ENCODE peak calls at places on chromosomes 7 and 10, in four cellular contexts. One of them, this sample, is unnamed. For H3K4me1, the result is how much of the 10 kb centered on the place peaks cover.

GRCh38 chr10:63217120-63217605 is 84.0 kb downstream of the NRBF2 start:
- DNase-seq in mesendoderm: peak
- DNase-seq in OCI-LY7: peak
- DNase-seq in cardiac muscle cell: peak
- DNase-seq in this sample: no peak

GRCh38 chr10:84076047-84076388 is 63.3 kb upstream of the GHITM start:
- DNase-seq in mesendoderm: peak
- DNase-seq in OCI-LY7: no peak
- DNase-seq in cardiac muscle cell: peak
- DNase-seq in this sample: no peak

GRCh38 chr10:103528551-103528950 is 35.0 kb downstream of the NEURL1 start:
- DNase-seq in mesendoderm: no peak
- DNase-seq in OCI-LY7: no peak
- DNase-seq in cardiac muscle cell: no peak
- DNase-seq in this sample: no peak

GRCh38 chr10:2989292-2989947 is 77.9 kb upstream of the PFKP start:
- DNase-seq in mesendoderm: no peak
- DNase-seq in OCI-LY7: no peak
- DNase-seq in cardiac muscle cell: no peak
- DNase-seq in this sample: no peak

GRCh38 chr10:14686356-14686755 is 88.3 kb downstream of the FAM107B start:
- DNase-seq in mesendoderm: no peak
- DNase-seq in OCI-LY7: no peak
- DNase-seq in cardiac muscle cell: no peak
- DNase-seq in this sample: no peak

GRCh38 chr7:122887198-122887597 is 938 bp upstream of the CADPS2 start:
- DNase-seq in mesendoderm: peak
- DNase-seq in OCI-LY7: no peak
- DNase-seq in cardiac muscle cell: peak
- DNase-seq in this sample: no peak

GRCh38 chr7:105779856-105780815 is 96.3 kb downstream of the ATXN7L1 start:
- DNase-seq in mesendoderm: peak
- DNase-seq in OCI-LY7: no peak
- DNase-seq in cardiac muscle cell: no peak
- DNase-seq in this sample: no peak

GRCh38 chr7:141700291-141700847 is 1.6 kb downstream of the DENND11 start:
- DNase-seq in mesendoderm: no peak
- DNase-seq in OCI-LY7: no peak
- DNase-seq in cardiac muscle cell: no peak
- DNase-seq in this sample: no peak

GRCh38 chr10:23053036-23053435 is 42.3 kb upstream of the MSRB2 start:
- DNase-seq in mesendoderm: peak
- DNase-seq in OCI-LY7: no peak
- DNase-seq in cardiac muscle cell: peak
- DNase-seq in this sample: no peak

GRCh38 chr7:138890782-138891445 is 90.3 kb downstream of the KIAA1549 start:
- DNase-seq in mesendoderm: no peak
- DNase-seq in OCI-LY7: no peak
- DNase-seq in cardiac muscle cell: peak
- DNase-seq in this sample: no peak

GRCh38 chr7:134520130-134520529 is 7.2 kb upstream of the AKR1B10 start:
- DNase-seq in mesendoderm: no peak
- DNase-seq in OCI-LY7: no peak
- DNase-seq in cardiac muscle cell: no peak
- DNase-seq in this sample: no peak

GRCh38 chr7:91288208-91288824 is 24.1 kb downstream of the FZD1 start:
- DNase-seq in mesendoderm: peak
- DNase-seq in OCI-LY7: peak
- DNase-seq in cardiac muscle cell: peak
- DNase-seq in this sample: no peak

GRCh38 chr7:134462337-134462925 is 3.5 kb upstream of the AKR1B1 start:
- DNase-seq in mesendoderm: peak
- DNase-seq in OCI-LY7: no peak
- DNase-seq in cardiac muscle cell: peak
- DNase-seq in this sample: no peak

GRCh38 chr7:64101943-64102655 is 56.9 kb downstream of the ZNF727 start:
- DNase-seq in mesendoderm: no peak
- DNase-seq in OCI-LY7: no peak
- DNase-seq in cardiac muscle cell: no peak
- DNase-seq in this sample: no peak

GRCh38 chr7:123417580-123417979 is 116.8 kb downstream of the IQUB start:
- DNase-seq in mesendoderm: peak
- DNase-seq in OCI-LY7: peak
- DNase-seq in cardiac muscle cell: no peak
- DNase-seq in this sample: no peak

GRCh38 chr10:131808370-131808930 is 92.4 kb upstream of the PPP2R2D start:
- DNase-seq in mesendoderm: no peak
- DNase-seq in OCI-LY7: no peak
- DNase-seq in cardiac muscle cell: no peak
- DNase-seq in this sample: no peak

GRCh38 chr7:81882086-81882485 is 112.2 kb upstream of the HGF start:
- DNase-seq in mesendoderm: no peak
- DNase-seq in OCI-LY7: no peak
- DNase-seq in cardiac muscle cell: peak
- DNase-seq in this sample: no peak

GRCh38 chr7:155227788-155228458 is 69.8 kb upstream of the INSIG1 start:
- DNase-seq in mesendoderm: no peak
- DNase-seq in OCI-LY7: no peak
- DNase-seq in cardiac muscle cell: no peak
- DNase-seq in this sample: no peak

GRCh38 chr7:105496501-105496900 is 25.6 kb downstream of the PUS7 start:
- DNase-seq in mesendoderm: no peak
- DNase-seq in OCI-LY7: no peak
- DNase-seq in cardiac muscle cell: peak
- DNase-seq in this sample: no peak

GRCh38 chr10:106565546-106565945 is 599.0 kb downstream of the SORCS1 start:
- DNase-seq in mesendoderm: no peak
- DNase-seq in OCI-LY7: no peak
- DNase-seq in cardiac muscle cell: peak
- DNase-seq in this sample: no peak

GRCh38 chr7:110065112-110065511 is 1025.8 kb upstream of the LRRN3 start:
- DNase-seq in mesendoderm: no peak
- DNase-seq in OCI-LY7: no peak
- DNase-seq in cardiac muscle cell: no peak
- DNase-seq in this sample: no peak

GRCh38 chr10:82968533-82968932 is 1093.5 kb downstream of the NRG3 start:
- DNase-seq in mesendoderm: no peak
- DNase-seq in OCI-LY7: no peak
- DNase-seq in cardiac muscle cell: no peak
- DNase-seq in this sample: no peak

GRCh38 chr7:69677054-69677847 is 79.0 kb downstream of the AUTS2 start:
- DNase-seq in mesendoderm: peak
- DNase-seq in OCI-LY7: peak
- DNase-seq in cardiac muscle cell: no peak
- DNase-seq in this sample: no peak

GRCh38 chr7:29285451-29285807 is 90.9 kb downstream of the CHN2 start:
- DNase-seq in mesendoderm: no peak
- DNase-seq in OCI-LY7: no peak
- DNase-seq in cardiac muscle cell: peak
- DNase-seq in this sample: no peak

GRCh38 chr10:80472234-80473095 is 18.4 kb downstream of the TSPAN14 start:
- DNase-seq in mesendoderm: no peak
- DNase-seq in OCI-LY7: peak
- DNase-seq in cardiac muscle cell: peak
- DNase-seq in this sample: no peak

GRCh38 chr7:155339474-155339873 is 41.8 kb downstream of the INSIG1 start:
- DNase-seq in mesendoderm: no peak
- DNase-seq in OCI-LY7: no peak
- DNase-seq in cardiac muscle cell: no peak
- DNase-seq in this sample: no peak

GRCh38 chr7:119270045-119270464 is 1002.9 kb upstream of the KCND2 start:
- DNase-seq in mesendoderm: peak
- DNase-seq in OCI-LY7: peak
- DNase-seq in cardiac muscle cell: peak
- DNase-seq in this sample: no peak

GRCh38 chr7:51014811-51015210 is 232.1 kb upstream of the GRB10 start:
- DNase-seq in mesendoderm: no peak
- DNase-seq in OCI-LY7: no peak
- DNase-seq in cardiac muscle cell: no peak
- DNase-seq in this sample: no peak

GRCh38 chr7:17009007-17009719 is 127.4 kb upstream of the AGR3 start:
- DNase-seq in mesendoderm: peak
- DNase-seq in OCI-LY7: no peak
- DNase-seq in cardiac muscle cell: peak
- DNase-seq in this sample: no peak

GRCh38 chr10:83678850-83679249 is 460.5 kb upstream of the GHITM start:
- DNase-seq in mesendoderm: no peak
- DNase-seq in OCI-LY7: no peak
- DNase-seq in cardiac muscle cell: no peak
- DNase-seq in this sample: no peak

GRCh38 chr7:99368750-99369389 is 5.7 kb upstream of the ARPC1B start:
- DNase-seq in mesendoderm: peak
- DNase-seq in OCI-LY7: no peak
- DNase-seq in cardiac muscle cell: no peak
- DNase-seq in this sample: no peak

GRCh38 chr10:103188853-103189252 is 4.2 kb downstream of the NT5C2 start:
- DNase-seq in mesendoderm: no peak
- DNase-seq in OCI-LY7: no peak
- DNase-seq in cardiac muscle cell: peak
- DNase-seq in this sample: no peak

GRCh38 chr7:123120286-123120685 is 79.5 kb downstream of the SLC13A1 start:
- DNase-seq in mesendoderm: no peak
- DNase-seq in OCI-LY7: no peak
- DNase-seq in cardiac muscle cell: peak
- DNase-seq in this sample: no peak

GRCh38 chr10:1486841-1487240 is 250.5 kb downstream of the ADARB2 start:
- DNase-seq in mesendoderm: no peak
- DNase-seq in OCI-LY7: no peak
- DNase-seq in cardiac muscle cell: no peak
- DNase-seq in this sample: no peak

GRCh38 chr10:1489801-1490200 is 247.5 kb downstream of the ADARB2 start:
- DNase-seq in mesendoderm: no peak
- DNase-seq in OCI-LY7: peak
- DNase-seq in cardiac muscle cell: no peak
- DNase-seq in this sample: no peak

GRCh38 chr10:1492641-1493040 is 244.7 kb downstream of the ADARB2 start:
- DNase-seq in mesendoderm: no peak
- DNase-seq in OCI-LY7: no peak
- DNase-seq in cardiac muscle cell: no peak
- DNase-seq in this sample: no peak

GRCh38 chr10:1487288-1487687 is 250.0 kb downstream of the ADARB2 start:
- DNase-seq in mesendoderm: no peak
- DNase-seq in OCI-LY7: no peak
- DNase-seq in cardiac muscle cell: no peak
- DNase-seq in this sample: no peak

GRCh38 chr10:1488970-1489548 is 248.3 kb downstream of the ADARB2 start:
- DNase-seq in mesendoderm: no peak
- DNase-seq in OCI-LY7: peak
- DNase-seq in cardiac muscle cell: no peak
- DNase-seq in this sample: no peak
- H3K4me1 ChIP-seq in mesendoderm: under half
- H3K4me1 ChIP-seq in OCI-LY7: half or more
- H3K4me1 ChIP-seq in cardiac muscle cell: under half
- H3K4me1 ChIP-seq in this sample: under half

GRCh38 chr7:80147543-80148376 is 13.1 kb downstream of the GNAI1 start:
- DNase-seq in mesendoderm: no peak
- DNase-seq in OCI-LY7: no peak
- DNase-seq in cardiac muscle cell: peak
- DNase-seq in this sample: no peak
- H3K4me3 ChIP-seq in mesendoderm: no peak
- H3K4me3 ChIP-seq in OCI-LY7: no peak
- H3K4me3 ChIP-seq in cardiac muscle cell: no peak
- H3K4me3 ChIP-seq in this sample: no peak

GRCh38 chr10:11742009-11742778 is at the start of gene ECHDC3:
- DNase-seq in mesendoderm: peak
- DNase-seq in OCI-LY7: no peak
- DNase-seq in cardiac muscle cell: peak
- DNase-seq in this sample: peak
- H3K4me1 ChIP-seq in mesendoderm: under half
- H3K4me1 ChIP-seq in OCI-LY7: under half
- H3K4me1 ChIP-seq in cardiac muscle cell: under half
- H3K4me1 ChIP-seq in this sample: under half

DNA sequence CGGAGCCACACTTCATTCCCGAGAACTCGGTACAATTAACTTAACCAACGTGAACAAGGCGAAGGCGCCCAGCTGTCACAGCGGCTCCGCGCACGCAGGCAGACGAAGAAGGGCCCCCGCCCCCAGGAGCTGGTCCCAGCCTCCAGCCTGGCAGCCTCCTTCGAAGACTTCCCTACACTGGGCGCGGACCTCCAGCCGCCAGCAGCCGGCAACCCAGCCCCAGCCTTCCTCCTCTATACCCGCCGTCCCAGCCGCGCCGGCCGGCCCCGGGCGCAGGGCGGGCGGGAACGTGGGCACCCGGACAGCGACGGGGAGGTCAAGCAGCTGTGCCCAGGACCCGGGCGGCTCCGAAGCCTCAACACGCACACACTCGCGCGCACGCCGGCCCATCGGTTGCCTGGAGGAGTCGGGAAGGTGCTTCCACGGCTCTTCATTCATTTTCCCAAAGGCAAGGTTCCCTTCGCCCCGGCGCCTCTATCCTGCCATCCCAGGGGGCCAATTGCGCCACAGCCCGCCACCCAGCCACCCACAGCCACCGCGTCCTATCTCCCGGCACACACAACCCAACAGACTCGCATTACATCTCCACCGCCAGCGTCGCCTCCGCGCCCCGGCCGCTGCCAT is 1.6 kb downstream of the CHST15 start:
- DNase-seq in mesendoderm: peak
- DNase-seq in OCI-LY7: peak
- DNase-seq in cardiac muscle cell: peak
- DNase-seq in this sample: no peak
- H3K4me3 ChIP-seq in mesendoderm: peak
- H3K4me3 ChIP-seq in OCI-LY7: peak
- H3K4me3 ChIP-seq in cardiac muscle cell: peak
- H3K4me3 ChIP-seq in this sample: peak

DNA sequence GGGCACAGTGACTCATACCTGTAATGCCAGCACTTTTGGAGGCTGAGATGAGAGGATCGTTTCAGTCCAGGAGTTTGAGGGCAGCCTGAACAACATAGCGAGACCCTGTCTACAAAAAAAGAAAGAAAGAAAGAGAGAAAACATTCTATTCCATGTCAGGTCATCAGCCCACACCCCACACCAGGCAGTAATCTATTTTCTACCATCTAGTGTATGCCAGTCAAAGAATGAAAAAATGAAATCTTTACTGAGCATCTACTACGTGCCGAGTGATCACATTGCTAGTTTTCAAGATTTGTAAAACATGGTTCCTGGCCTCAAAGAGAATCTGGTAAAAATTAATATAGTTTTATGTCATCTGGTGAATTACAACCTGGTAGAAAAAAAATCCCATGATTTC is 3.1 kb upstream of the EPHB4 start:
- DNase-seq in mesendoderm: no peak
- DNase-seq in OCI-LY7: no peak
- DNase-seq in cardiac muscle cell: no peak
- DNase-seq in this sample: no peak
- H3K4me1 ChIP-seq in mesendoderm: under half
- H3K4me1 ChIP-seq in OCI-LY7: under half
- H3K4me1 ChIP-seq in cardiac muscle cell: under half
- H3K4me1 ChIP-seq in this sample: under half

GRCh38 chr7:360454-361100 is 70.6 kb downstream of the FOXL3 start:
- DNase-seq in mesendoderm: no peak
- DNase-seq in OCI-LY7: no peak
- DNase-seq in cardiac muscle cell: no peak
- DNase-seq in this sample: no peak
- H3K4me3 ChIP-seq in mesendoderm: no peak
- H3K4me3 ChIP-seq in OCI-LY7: no peak
- H3K4me3 ChIP-seq in cardiac muscle cell: no peak
- H3K4me3 ChIP-seq in this sample: peak